ENCODE peak calls at places on chromosomes 13 and 19, in eight cellular contexts. T is heart right ventricle; C is NCI-H748 treated with DMSO at 0.1 percent for 48 hours; V is NCI-H345; H is neural progenitor cell; O is HFF-Myc; P is mesothelial cell of epicardium; N is activated CD4-positive, alpha-beta T cell treated with anti-CD3 and anti-CD28 coated beads, Interleukin-2, amount 50 U/mL, for 1 hour. Q is an unnamed sample.

GRCh38 chr19:2055871-2056809 is 5.1 kb upstream of the MKNK2 start:
- DNase-seq in V (no peak), C (no peak), H (no peak), P (no peak), O (peak), N (no peak), T (peak), Q (no peak)

GRCh38 chr13:45564108-45564507 is 51.4 kb downstream of the ERICH6B start:
- DNase-seq in T (no peak), H (no peak), P (no peak), N (no peak), C (no peak), O (peak), V (peak), Q (peak)

GRCh38 chr13:39527961-39528720 is 74.9 kb downstream of the LHFPL6 start:
- DNase-seq in P (no peak), V (no peak), O (peak), C (no peak), H (no peak), N (no peak), T (no peak), Q (peak)

GRCh38 chr13:51154029-51154555 is 43.0 kb upstream of the C13orf42 start:
- DNase-seq in C (no peak), P (no peak), T (no peak), V (no peak), N (no peak), O (no peak), H (no peak), Q (no peak)

GRCh38 chr19:52188822-52189744 is 769 bp upstream of the PPP2R1A start:
- DNase-seq in N (no peak), T (peak), V (no peak), P (peak), O (no peak), C (no peak), H (no peak), Q (no peak)

GRCh38 chr13:64266024-64266423 is 2850.4 kb upstream of the PCDH20 start:
- DNase-seq in T (no peak), O (no peak), H (no peak), C (no peak), P (no peak), V (no peak), N (no peak), Q (no peak)

GRCh38 chr13:87821512-87821911 is 150.3 kb downstream of the SLITRK5 start:
- DNase-seq in O (no peak), V (no peak), C (no peak), H (no peak), P (no peak), N (no peak), T (no peak), Q (no peak)

GRCh38 chr13:112965103-112965502 is 3.9 kb upstream of the MCF2L start:
- DNase-seq in P (no peak), C (no peak), V (no peak), O (no peak), H (no peak), N (no peak), T (peak), Q (no peak)

GRCh38 chr13:33119022-33119735 is 103.0 kb downstream of the KL start:
- DNase-seq in V (no peak), P (no peak), H (no peak), T (no peak), O (no peak), C (no peak), N (no peak), Q (no peak)

GRCh38 chr13:93941444-93941843 is 538.0 kb downstream of the DCT start:
- DNase-seq in V (no peak), C (no peak), O (no peak), P (no peak), N (no peak), T (no peak), H (no peak), Q (no peak)